ENCODE peak calls at places on chromosomes 16 and 17, in six cellular contexts. L is CD4-positive, alpha-beta memory T cell; Y is transverse colon; F is adrenal gland; C is breast epithelium; Q is OCI-LY7. H is an unnamed sample.

GRCh38 chr16:61862756-61863155 is 173.5 kb downstream of the CDH8 start:
- DNase-seq in Y (no peak), F (no peak), L (no peak), Q (no peak), C (no peak), H (no peak)

GRCh38 chr17:10171581-10171981 is 26.8 kb downstream of the GAS7 start:
- DNase-seq in L (no peak), C (no peak), F (no peak), Q (no peak), Y (no peak), H (no peak)

GRCh38 chr16:67967956-67968439 is 439 bp downstream of the SLC12A4 start:
- DNase-seq in F (no peak), Q (peak; percentile 41), L (no peak), C (no peak), Y (peak; percentile 44), H (peak; percentile 64)

GRCh38 chr17:57935833-57936807 is 19.1 kb downstream of the CUEDC1 start:
- DNase-seq in L (no peak), Y (peak; percentile 49), C (no peak), Q (no peak), F (no peak), H (peak; percentile 72)

GRCh38 chr17:64634217-64634616 is 27.9 kb downstream of the SMURF2 start:
- DNase-seq in L (no peak), F (no peak), Y (no peak), Q (no peak), C (no peak), H (no peak)

GRCh38 chr16:9039208-9039607 is 52.2 kb upstream of the HAPSTR1 start:
- DNase-seq in Y (no peak), Q (peak; percentile 13), F (no peak), L (no peak), C (no peak), H (no peak)

GRCh38 chr16:23835390-23836077 is at the start of gene PRKCB:
- DNase-seq in F (peak; percentile 51), L (peak; percentile 90), Y (peak; percentile 89), C (no peak), Q (peak; percentile 92), H (peak; percentile 72)

GRCh38 chr17:61321344-61321743 is 78.3 kb upstream of the TBX2 start:
- DNase-seq in L (no peak), Q (no peak), F (no peak), C (no peak), Y (no peak), H (no peak)

GRCh38 chr17:28842282-28843012 is at the start of gene FAM222B:
- DNase-seq in C (peak; percentile 67), Q (peak; percentile 93), F (peak; percentile 76), Y (peak; percentile 86), L (peak; percentile 87), H (peak; percentile 92)

GRCh38 chr17:79695293-79696158 is 35.2 kb upstream of the ENPP7 start:
- DNase-seq in C (no peak), Y (no peak), F (no peak), Q (no peak), L (no peak), H (no peak)

GRCh38 chr17:44775838-44776621 is 17.2 kb downstream of the ADAM11 start:
- DNase-seq in Q (no peak), F (no peak), L (no peak), Y (no peak), C (no peak), H (no peak)

GRCh38 chr17:40347319-40348135 is 17.0 kb downstream of the GJD3 start:
- DNase-seq in Y (no peak), Q (peak; percentile 49), C (no peak), F (peak; percentile 48), L (no peak), H (peak; percentile 63)

GRCh38 chr17:76265624-76266243 is 586 bp downstream of the UBALD2 start:
- DNase-seq in Y (peak; percentile 62), Q (peak; percentile 54), L (peak; percentile 76), C (no peak), F (peak; percentile 53), H (peak; percentile 71)

GRCh38 chr16:49588061-49588460 is 214.5 kb downstream of the C16orf78 start:
- DNase-seq in F (no peak), C (no peak), L (no peak), Q (no peak), Y (no peak), H (no peak)

DNA sequence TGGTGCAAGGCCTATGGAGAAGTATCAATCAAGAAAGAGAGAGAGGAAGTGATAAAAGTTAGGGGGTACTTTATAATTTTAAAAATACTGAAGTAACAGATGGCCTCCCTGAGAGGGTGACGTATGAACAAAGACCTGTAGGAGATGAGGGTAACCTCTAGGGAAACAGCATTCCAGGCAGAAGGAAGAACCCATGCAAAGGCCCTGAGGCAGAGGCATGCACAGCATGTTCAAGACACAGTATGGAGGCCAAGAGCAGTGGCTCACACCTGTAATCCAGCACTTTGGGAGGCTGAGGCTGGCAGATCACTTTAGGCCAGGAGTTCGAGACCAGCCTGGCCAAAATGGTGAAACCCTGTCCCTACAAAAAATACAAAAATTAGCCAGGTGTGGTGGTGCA is 192.6 kb upstream of the AXIN2 start:
- DNase-seq in C (no peak), F (no peak), L (no peak), Y (no peak), Q (no peak), H (no peak)
- H3K36me3 ChIP-seq in C (no peaks in the 10 kb centered on the region), F (no peaks in the 10 kb centered on the region), L (no peaks in the 10 kb centered on the region), Y (no peaks in the 10 kb centered on the region), Q (no peaks in the 10 kb centered on the region), H (no peaks in the 10 kb centered on the region)

GRCh38 chr17:2090804-2091534 is 36.1 kb downstream of the HIC1 start:
- DNase-seq in Y (peak; percentile 56), Q (no peak), F (no peak), L (no peak), C (no peak), H (peak; percentile 80)
- H3K9me3 ChIP-seq in Y (no peaks in the 10 kb centered on the region), Q (no peaks in the 10 kb centered on the region), F (no peaks in the 10 kb centered on the region), L (no peaks in the 10 kb centered on the region), C (no peaks in the 10 kb centered on the region), H (no peaks in the 10 kb centered on the region)

GRCh38 chr16:2905988-2906387 is 5.7 kb upstream of the FLYWCH1 start:
- DNase-seq in F (no peak), Q (no peak), L (no peak), Y (no peak), C (no peak), H (no peak)
- H3K4me3 ChIP-seq in F (no peak overlapping the region), Q (peak overlapping the region; percentile 52), L (no peak overlapping the region), Y (no peak overlapping the region), C (no peak overlapping the region), H (no peak overlapping the region)

GRCh38 chr17:8889458-8890210 is 22.2 kb upstream of the PIK3R6 start:
- DNase-seq in L (no peak), Y (no peak), C (no peak), Q (no peak), F (no peak), H (no peak)

GRCh38 chr17:8890671-8891070 is 23.2 kb upstream of the PIK3R6 start:
- DNase-seq in F (no peak), C (no peak), Q (no peak), Y (no peak), L (no peak), H (peak; percentile 9)

GRCh38 chr17:8887834-8888703 is 20.6 kb upstream of the PIK3R6 start:
- DNase-seq in C (no peak), Q (no peak), F (peak; percentile 75), Y (no peak), L (no peak), H (peak; percentile 57)

GRCh38 chr17:8885968-8886674 is 18.6 kb upstream of the PIK3R6 start:
- DNase-seq in C (no peak), Q (no peak), F (no peak), Y (no peak), L (peak; percentile 60), H (no peak)

GRCh38 chr17:8888704-8889302 is 21.3 kb upstream of the PIK3R6 start:
- DNase-seq in C (no peak), L (no peak), F (no peak), Y (no peak), Q (no peak), H (no peak)
- H3K36me3 ChIP-seq in C (no peaks in the 10 kb centered on the region), L (peaks cover 80% of the 10 kb centered on the region), F (no peaks in the 10 kb centered on the region), Y (no peaks in the 10 kb centered on the region), Q (no peaks in the 10 kb centered on the region), H (no peaks in the 10 kb centered on the region)

DNA sequence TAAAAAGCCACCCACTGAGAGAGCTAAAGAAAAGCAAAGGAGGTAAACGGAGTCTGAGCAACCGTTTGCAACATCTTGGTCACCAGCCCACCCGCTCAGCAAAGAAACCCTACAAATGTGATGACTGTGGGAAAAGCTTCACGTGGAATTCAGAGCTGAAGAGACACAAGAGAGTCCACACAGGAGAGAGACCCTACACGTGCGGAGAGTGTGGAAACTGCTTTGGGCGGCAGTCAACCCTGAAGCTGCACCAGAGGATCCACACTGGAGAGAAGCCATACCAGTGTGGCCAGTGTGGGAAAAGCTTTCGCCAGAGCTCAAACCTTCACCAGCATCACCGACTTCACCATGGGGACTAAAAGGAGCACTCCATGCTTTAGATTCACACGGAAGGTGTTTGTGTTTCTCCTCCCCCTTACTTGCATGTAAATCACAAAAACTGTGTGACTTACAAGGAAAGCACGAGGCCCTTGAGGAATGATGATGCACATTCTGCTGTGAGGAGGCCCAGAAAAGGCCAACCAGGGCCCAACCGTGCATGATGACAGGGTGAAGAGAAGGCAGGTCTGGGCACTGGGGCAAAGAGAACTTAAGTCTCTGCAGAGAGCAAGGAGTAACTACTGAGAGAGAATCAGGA is 7.7 kb downstream of the ZNF174 start:
- DNase-seq in F (no peak), L (no peak), Y (no peak), Q (no peak), C (no peak), H (no peak)
- H3K9me3 ChIP-seq in F (peaks cover 15% of the 10 kb centered on the region), L (peaks cover 58% of the 10 kb centered on the region), Y (peaks cover 79% of the 10 kb centered on the region), Q (no peaks in the 10 kb centered on the region), C (peaks cover 93% of the 10 kb centered on the region), H (peaks cover 75% of the 10 kb centered on the region)

H was measured in heart left ventricle.